ENCODE peak calls at places on chromosomes 2 and 18, in eight cellular contexts. One of them, this sample, is unnamed.

GRCh38 chr2:117551858-117552257 is 262.6 kb upstream of the DDX18 start:
- DNase-seq in mammary epithelial cell: no peak
- DNase-seq in lower leg skin: no peak
- DNase-seq in tibial nerve: no peak
- DNase-seq in mucosa of descending colon: no peak
- DNase-seq in uterus: no peak
- DNase-seq in SJSA1: no peak
- DNase-seq in tibial artery: no peak
- DNase-seq in this sample: no peak

GRCh38 chr2:47057732-47058012 is 97.4 kb downstream of the STPG4 start:
- DNase-seq in mammary epithelial cell: no peak
- DNase-seq in lower leg skin: no peak
- DNase-seq in tibial nerve: no peak
- DNase-seq in mucosa of descending colon: no peak
- DNase-seq in uterus: no peak
- DNase-seq in SJSA1: no peak
- DNase-seq in tibial artery: no peak
- DNase-seq in this sample: no peak

GRCh38 chr18:76437011-76437410 is 58.0 kb downstream of the ZNF516 start:
- DNase-seq in mammary epithelial cell: no peak
- DNase-seq in lower leg skin: no peak
- DNase-seq in tibial nerve: no peak
- DNase-seq in mucosa of descending colon: no peak
- DNase-seq in uterus: no peak
- DNase-seq in SJSA1: no peak
- DNase-seq in tibial artery: no peak
- DNase-seq in this sample: no peak

GRCh38 chr2:15623481-15623796 is 31.8 kb downstream of the DDX1 start:
- DNase-seq in mammary epithelial cell: no peak
- DNase-seq in lower leg skin: no peak
- DNase-seq in tibial nerve: no peak
- DNase-seq in mucosa of descending colon: no peak
- DNase-seq in uterus: no peak
- DNase-seq in SJSA1: no peak
- DNase-seq in tibial artery: no peak
- DNase-seq in this sample: no peak

GRCh38 chr2:170122883-170123547 is 54.9 kb upstream of the MYO3B start:
- DNase-seq in mammary epithelial cell: peak
- DNase-seq in lower leg skin: no peak
- DNase-seq in tibial nerve: no peak
- DNase-seq in mucosa of descending colon: no peak
- DNase-seq in uterus: no peak
- DNase-seq in SJSA1: no peak
- DNase-seq in tibial artery: no peak
- DNase-seq in this sample: peak

GRCh38 chr2:101930019-101930418 is 61.7 kb upstream of the IL1R2 start:
- DNase-seq in mammary epithelial cell: no peak
- DNase-seq in lower leg skin: no peak
- DNase-seq in tibial nerve: no peak
- DNase-seq in mucosa of descending colon: no peak
- DNase-seq in uterus: no peak
- DNase-seq in SJSA1: no peak
- DNase-seq in tibial artery: no peak
- DNase-seq in this sample: no peak

GRCh38 chr2:97739893-97740245 is 26.5 kb downstream of the ZAP70 start:
- DNase-seq in mammary epithelial cell: no peak
- DNase-seq in lower leg skin: peak
- DNase-seq in tibial nerve: no peak
- DNase-seq in mucosa of descending colon: no peak
- DNase-seq in uterus: no peak
- DNase-seq in SJSA1: no peak
- DNase-seq in tibial artery: peak
- DNase-seq in this sample: no peak

GRCh38 chr18:74951165-74951760 is 257.7 kb downstream of the PTGR3 start:
- DNase-seq in mammary epithelial cell: peak
- DNase-seq in lower leg skin: no peak
- DNase-seq in tibial nerve: peak
- DNase-seq in mucosa of descending colon: peak
- DNase-seq in uterus: no peak
- DNase-seq in SJSA1: peak
- DNase-seq in tibial artery: peak
- DNase-seq in this sample: peak

GRCh38 chr2:102337481-102338386 is 17.9 kb upstream of the IL18R1 start:
- DNase-seq in mammary epithelial cell: peak
- DNase-seq in lower leg skin: no peak
- DNase-seq in tibial nerve: no peak
- DNase-seq in mucosa of descending colon: no peak
- DNase-seq in uterus: no peak
- DNase-seq in SJSA1: no peak
- DNase-seq in tibial artery: no peak
- DNase-seq in this sample: peak

GRCh38 chr2:241410739-241411176 is 54.7 kb downstream of the FARP2 start:
- DNase-seq in mammary epithelial cell: peak
- DNase-seq in lower leg skin: no peak
- DNase-seq in tibial nerve: no peak
- DNase-seq in mucosa of descending colon: no peak
- DNase-seq in uterus: no peak
- DNase-seq in SJSA1: peak
- DNase-seq in tibial artery: no peak
- DNase-seq in this sample: peak

GRCh38 chr2:219171231-219171651 is 1.4 kb upstream of the SLC23A3 start:
- DNase-seq in mammary epithelial cell: peak
- DNase-seq in lower leg skin: peak
- DNase-seq in tibial nerve: peak
- DNase-seq in mucosa of descending colon: no peak
- DNase-seq in uterus: peak
- DNase-seq in SJSA1: peak
- DNase-seq in tibial artery: peak
- DNase-seq in this sample: peak

GRCh38 chr2:111638274-111638877 is 245.6 kb downstream of the ANAPC1 start:
- DNase-seq in mammary epithelial cell: no peak
- DNase-seq in lower leg skin: no peak
- DNase-seq in tibial nerve: no peak
- DNase-seq in mucosa of descending colon: no peak
- DNase-seq in uterus: no peak
- DNase-seq in SJSA1: no peak
- DNase-seq in tibial artery: no peak
- DNase-seq in this sample: no peak

GRCh38 chr2:240962371-240963064 is 35.9 kb upstream of the SNED1 start:
- DNase-seq in mammary epithelial cell: no peak
- DNase-seq in lower leg skin: peak
- DNase-seq in tibial nerve: peak
- DNase-seq in mucosa of descending colon: peak
- DNase-seq in uterus: peak
- DNase-seq in SJSA1: no peak
- DNase-seq in tibial artery: peak
- DNase-seq in this sample: no peak

GRCh38 chr2:9638532-9638931 is 7.7 kb upstream of the YWHAQ start:
- DNase-seq in mammary epithelial cell: peak
- DNase-seq in lower leg skin: peak
- DNase-seq in tibial nerve: peak
- DNase-seq in mucosa of descending colon: peak
- DNase-seq in uterus: peak
- DNase-seq in SJSA1: peak
- DNase-seq in tibial artery: peak
- DNase-seq in this sample: peak

GRCh38 chr2:219099319-219099718 is 38.6 kb upstream of the IHH start:
- DNase-seq in mammary epithelial cell: peak
- DNase-seq in lower leg skin: no peak
- DNase-seq in tibial nerve: no peak
- DNase-seq in mucosa of descending colon: no peak
- DNase-seq in uterus: no peak
- DNase-seq in SJSA1: no peak
- DNase-seq in tibial artery: no peak
- DNase-seq in this sample: peak

GRCh38 chr18:13660510-13660909 is 65.8 kb downstream of the FAM210A start:
- DNase-seq in mammary epithelial cell: no peak
- DNase-seq in lower leg skin: no peak
- DNase-seq in tibial nerve: no peak
- DNase-seq in mucosa of descending colon: no peak
- DNase-seq in uterus: no peak
- DNase-seq in SJSA1: no peak
- DNase-seq in tibial artery: no peak
- DNase-seq in this sample: no peak

GRCh38 chr2:192487636-192488035 is 292.9 kb upstream of the TMEFF2 start:
- DNase-seq in mammary epithelial cell: no peak
- DNase-seq in lower leg skin: no peak
- DNase-seq in tibial nerve: no peak
- DNase-seq in mucosa of descending colon: peak
- DNase-seq in uterus: no peak
- DNase-seq in SJSA1: no peak
- DNase-seq in tibial artery: no peak
- DNase-seq in this sample: no peak

DNA sequence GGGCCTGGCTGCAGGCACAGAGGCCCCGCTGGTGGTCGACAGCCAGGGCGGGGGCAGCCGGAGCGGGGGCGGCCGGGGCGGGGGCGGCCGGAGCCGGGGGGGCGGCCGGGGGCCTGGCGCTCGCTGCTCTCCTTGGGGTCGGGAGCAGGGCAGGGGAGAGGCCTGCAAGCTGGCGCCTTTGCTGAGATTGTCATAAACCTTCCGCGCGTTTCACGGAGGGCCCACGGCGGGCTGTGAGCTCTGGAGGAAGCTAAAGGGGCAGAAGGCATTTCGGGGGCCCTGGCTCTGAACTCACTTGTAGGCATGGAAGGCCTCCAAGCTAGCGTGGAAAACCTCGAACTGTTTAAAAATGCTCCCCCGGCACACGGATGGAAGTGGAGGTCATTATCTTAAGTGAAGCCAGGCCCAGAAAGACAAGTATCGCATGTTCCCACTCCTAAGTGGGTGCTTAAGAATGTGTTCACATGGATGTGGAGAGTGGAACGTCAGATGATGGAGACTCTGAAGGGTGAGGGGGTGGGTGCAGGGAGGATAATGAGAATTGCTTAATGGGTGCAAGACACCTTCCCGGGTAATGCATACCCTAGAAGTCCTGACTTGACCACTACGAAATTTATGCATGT is 629 bp downstream of the PRELID3A start:
- DNase-seq in mammary epithelial cell: no peak
- DNase-seq in lower leg skin: peak
- DNase-seq in tibial nerve: no peak
- DNase-seq in mucosa of descending colon: no peak
- DNase-seq in uterus: no peak
- DNase-seq in SJSA1: peak
- DNase-seq in tibial artery: no peak
- DNase-seq in this sample: peak
- H3K4me3 ChIP-seq in mammary epithelial cell: peak
- H3K4me3 ChIP-seq in lower leg skin: peak
- H3K4me3 ChIP-seq in tibial nerve: peak
- H3K4me3 ChIP-seq in mucosa of descending colon: peak
- H3K4me3 ChIP-seq in uterus: peak
- H3K4me3 ChIP-seq in SJSA1: peak
- H3K4me3 ChIP-seq in tibial artery: peak
- H3K4me3 ChIP-seq in this sample: peak

GRCh38 chr2:3520591-3520990 is 1.3 kb upstream of the ADI1 start:
- DNase-seq in mammary epithelial cell: no peak
- DNase-seq in lower leg skin: peak
- DNase-seq in tibial nerve: no peak
- DNase-seq in mucosa of descending colon: no peak
- DNase-seq in uterus: no peak
- DNase-seq in SJSA1: no peak
- DNase-seq in tibial artery: no peak
- DNase-seq in this sample: no peak

GRCh38 chr2:3518496-3519254 is 656 bp downstream of the ADI1 start:
- DNase-seq in mammary epithelial cell: peak
- DNase-seq in lower leg skin: peak
- DNase-seq in tibial nerve: peak
- DNase-seq in mucosa of descending colon: peak
- DNase-seq in uterus: peak
- DNase-seq in SJSA1: peak
- DNase-seq in tibial artery: peak
- DNase-seq in this sample: peak

GRCh38 chr2:3519255-3520190 is at the start of gene ADI1:
- DNase-seq in mammary epithelial cell: peak
- DNase-seq in lower leg skin: peak
- DNase-seq in tibial nerve: peak
- DNase-seq in mucosa of descending colon: peak
- DNase-seq in uterus: peak
- DNase-seq in SJSA1: no peak
- DNase-seq in tibial artery: peak
- DNase-seq in this sample: peak

GRCh38 chr2:3516831-3517230 is 2.5 kb downstream of the ADI1 start:
- DNase-seq in mammary epithelial cell: no peak
- DNase-seq in lower leg skin: no peak
- DNase-seq in tibial nerve: no peak
- DNase-seq in mucosa of descending colon: no peak
- DNase-seq in uterus: no peak
- DNase-seq in SJSA1: no peak
- DNase-seq in tibial artery: no peak
- DNase-seq in this sample: no peak

GRCh38 chr2:3517948-3518495 is 1.3 kb downstream of the ADI1 start:
- DNase-seq in mammary epithelial cell: no peak
- DNase-seq in lower leg skin: no peak
- DNase-seq in tibial nerve: no peak
- DNase-seq in mucosa of descending colon: no peak
- DNase-seq in uterus: no peak
- DNase-seq in SJSA1: peak
- DNase-seq in tibial artery: no peak
- DNase-seq in this sample: peak
- H3K4me3 ChIP-seq in mammary epithelial cell: peak
- H3K4me3 ChIP-seq in lower leg skin: peak
- H3K4me3 ChIP-seq in tibial nerve: peak
- H3K4me3 ChIP-seq in mucosa of descending colon: peak
- H3K4me3 ChIP-seq in uterus: peak
- H3K4me3 ChIP-seq in SJSA1: peak
- H3K4me3 ChIP-seq in tibial artery: peak
- H3K4me3 ChIP-seq in this sample: peak

GRCh38 chr2:72826156-72826477 is 284 bp upstream of the EXOC6B start:
- DNase-seq in mammary epithelial cell: no peak
- DNase-seq in lower leg skin: no peak
- DNase-seq in tibial nerve: no peak
- DNase-seq in mucosa of descending colon: no peak
- DNase-seq in uterus: no peak
- DNase-seq in SJSA1: no peak
- DNase-seq in tibial artery: no peak
- DNase-seq in this sample: no peak
- H3K4me3 ChIP-seq in mammary epithelial cell: peak
- H3K4me3 ChIP-seq in lower leg skin: no peak
- H3K4me3 ChIP-seq in tibial nerve: no peak
- H3K4me3 ChIP-seq in mucosa of descending colon: peak
- H3K4me3 ChIP-seq in uterus: peak
- H3K4me3 ChIP-seq in SJSA1: peak
- H3K4me3 ChIP-seq in tibial artery: peak
- H3K4me3 ChIP-seq in this sample: peak

DNA sequence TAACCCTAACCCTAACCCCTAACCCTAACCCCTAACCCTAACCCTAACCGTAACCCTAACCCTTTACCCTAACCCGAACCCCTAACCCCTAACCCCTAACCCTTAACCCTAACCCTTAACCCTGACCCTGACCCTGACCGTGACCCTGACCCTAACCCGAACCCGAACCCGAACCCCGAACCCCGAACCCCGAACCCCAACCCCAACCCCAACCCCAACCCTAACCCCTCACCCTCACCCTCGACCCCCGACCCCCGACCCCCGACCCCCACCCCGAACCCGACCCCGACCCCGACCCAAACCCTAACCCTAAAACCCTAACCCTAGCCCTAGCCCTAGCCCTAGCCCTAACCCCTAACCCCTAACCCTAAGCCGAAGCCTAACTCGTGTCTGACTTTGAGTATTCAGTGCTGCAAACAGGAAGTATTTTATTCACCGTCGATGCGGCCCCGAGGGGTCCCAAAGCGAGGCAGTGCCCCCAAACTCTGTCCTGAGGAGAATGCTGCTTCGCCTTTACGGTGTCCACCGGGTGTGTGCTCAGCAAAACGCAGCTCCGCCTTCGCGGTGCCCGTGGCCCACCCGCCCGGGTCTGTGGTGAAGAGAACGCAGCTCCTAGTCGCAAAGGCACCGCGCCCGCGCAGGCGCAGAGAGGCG is 36.0 kb downstream of the FAM110C start:
- DNase-seq in mammary epithelial cell: no peak
- DNase-seq in lower leg skin: no peak
- DNase-seq in tibial nerve: no peak
- DNase-seq in mucosa of descending colon: no peak
- DNase-seq in uterus: no peak
- DNase-seq in SJSA1: no peak
- DNase-seq in tibial artery: peak
- DNase-seq in this sample: no peak
- H3K4me3 ChIP-seq in mammary epithelial cell: no peak
- H3K4me3 ChIP-seq in lower leg skin: no peak
- H3K4me3 ChIP-seq in tibial nerve: no peak
- H3K4me3 ChIP-seq in mucosa of descending colon: no peak
- H3K4me3 ChIP-seq in uterus: no peak
- H3K4me3 ChIP-seq in SJSA1: no peak
- H3K4me3 ChIP-seq in tibial artery: no peak
- H3K4me3 ChIP-seq in this sample: no peak

This sample was measured in PC-3.